ENCODE peak calls at places on chromosomes 1 and 21, in four cellular contexts. One of them, this sample, is unnamed.

GRCh38 chr1:228146761-228147693 is 2.7 kb upstream of the GJC2 start:
- DNase-seq in NCI-H1105 treated with DMSO at 0.1 percent for 48 hours: no peak
- DNase-seq in endothelial cell: no peak
- DNase-seq in substantia nigra: no peak
- DNase-seq in this sample: no peak

GRCh38 chr1:44604167-44604955 is 69.9 kb downstream of the TMEM53 start:
- DNase-seq in NCI-H1105 treated with DMSO at 0.1 percent for 48 hours: peak
- DNase-seq in endothelial cell: no peak
- DNase-seq in substantia nigra: no peak
- DNase-seq in this sample: no peak

GRCh38 chr21:32463889-32464300 is 51.4 kb downstream of the EVA1C start:
- DNase-seq in NCI-H1105 treated with DMSO at 0.1 percent for 48 hours: no peak
- DNase-seq in endothelial cell: no peak
- DNase-seq in substantia nigra: no peak
- DNase-seq in this sample: peak

GRCh38 chr1:2786329-2787162 is 14.9 kb downstream of the TTC34 start:
- DNase-seq in NCI-H1105 treated with DMSO at 0.1 percent for 48 hours: peak
- DNase-seq in endothelial cell: peak
- DNase-seq in substantia nigra: peak
- DNase-seq in this sample: no peak

GRCh38 chr1:101293461-101294045 is 56.7 kb downstream of the S1PR1 start:
- DNase-seq in NCI-H1105 treated with DMSO at 0.1 percent for 48 hours: no peak
- DNase-seq in endothelial cell: no peak
- DNase-seq in substantia nigra: no peak
- DNase-seq in this sample: no peak

GRCh38 chr1:227549892-227550291 is 13.5 kb upstream of the ZNF678 start:
- DNase-seq in NCI-H1105 treated with DMSO at 0.1 percent for 48 hours: no peak
- DNase-seq in endothelial cell: no peak
- DNase-seq in substantia nigra: no peak
- DNase-seq in this sample: no peak

GRCh38 chr1:8443558-8444194 is 125.8 kb downstream of the SLC45A1 start:
- DNase-seq in NCI-H1105 treated with DMSO at 0.1 percent for 48 hours: no peak
- DNase-seq in endothelial cell: no peak
- DNase-seq in substantia nigra: no peak
- DNase-seq in this sample: no peak

GRCh38 chr1:223726380-223727001 is 14.2 kb downstream of the CAPN2 start:
- DNase-seq in NCI-H1105 treated with DMSO at 0.1 percent for 48 hours: no peak
- DNase-seq in endothelial cell: no peak
- DNase-seq in substantia nigra: peak
- DNase-seq in this sample: peak

GRCh38 chr1:34549199-34549598 is 205.6 kb upstream of the GJB5 start:
- DNase-seq in NCI-H1105 treated with DMSO at 0.1 percent for 48 hours: no peak
- DNase-seq in endothelial cell: peak
- DNase-seq in substantia nigra: no peak
- DNase-seq in this sample: peak

This sample was measured in epithelial cell of esophagus.